ENCODE peak calls at places on chromosomes 1 and 21, in nine cellular contexts. A is Right ventricle myocardium inferior, T is HT-29, Q is cardiac muscle cell, P is AG10803, O is left kidney, I is nucleus accumbens, M is heart left ventricle, Y is neural crest cell. W is an unnamed sample.

GRCh38 chr21:32335601-32336575 is 37.2 kb downstream of the MRAP start:
- DNase-seq in A (no peak), T (no peak), Q (no peak), P (peak; percentile 74), O (peak; percentile 24), I (peak; percentile 86), M (no peak), Y (peak; percentile 36), W (no peak)

GRCh38 chr1:78831731-78832360 is 174.7 kb downstream of the ADGRL4 start:
- DNase-seq in A (no peak), T (no peak), Q (no peak), P (peak; percentile 95), O (no peak), I (no peak), M (no peak), Y (no peak), W (no peak)

GRCh38 chr1:16926491-16927195 is 4.9 kb downstream of the CROCC start:
- DNase-seq in A (peak; percentile 34), T (no peak), Q (no peak), P (no peak), O (peak; percentile 93), I (peak; percentile 45), M (peak; percentile 57), Y (peak; percentile 64), W (no peak)

GRCh38 chr1:112711672-112712071 is 3.5 kb downstream of the PPM1J start:
- DNase-seq in A (no peak), T (no peak), Q (no peak), P (no peak), O (no peak), I (no peak), M (no peak), Y (no peak), W (no peak)

GRCh38 chr1:209485167-209485566 is 98.3 kb upstream of the CAMK1G start:
- DNase-seq in A (no peak), T (no peak), Q (no peak), P (peak; percentile 24), O (no peak), I (no peak), M (no peak), Y (no peak), W (no peak)

GRCh38 chr1:965526-966134 is 652 bp upstream of the PLEKHN1 start:
- DNase-seq in A (no peak), T (no peak), Q (no peak), P (no peak), O (no peak), I (no peak), M (peak; percentile 49), Y (no peak), W (no peak)

GRCh38 chr1:244603498-244603897 is 49.4 kb upstream of the DESI2 start:
- DNase-seq in A (no peak), T (peak; percentile 52), Q (peak; percentile 47), P (peak; percentile 39), O (peak; percentile 36), I (no peak), M (no peak), Y (no peak), W (peak; percentile 65)

GRCh38 chr1:171742577-171742922 is 685 bp upstream of the VAMP4 start:
- DNase-seq in A (no peak), T (no peak), Q (peak; percentile 62), P (peak; percentile 43), O (peak; percentile 83), I (peak; percentile 13), M (peak; percentile 63), Y (no peak), W (peak; percentile 83)

GRCh38 chr1:206698011-206698410 is 13.3 kb downstream of the MAPKAPK2 start:
- DNase-seq in A (no peak), T (no peak), Q (no peak), P (no peak), O (no peak), I (no peak), M (no peak), Y (no peak), W (peak; percentile 84)

W was measured in NCI-H82.